ENCODE peak calls at places on chromosomes 16 and 17, in six cellular contexts. R, O, P, N, K and D are unnamed samples.

GRCh38 chr17:63419949-63420867 is 25.9 kb downstream of the CYB561 start:
- DNase-seq in K (no peak), N (no peak), O (no peak), P (no peak), R (no peak), D (no peak)

GRCh38 chr16:12215302-12216105 is 239.0 kb downstream of the SNX29 start:
- DNase-seq in K (no peak), N (no peak), R (no peak), O (no peak), P (no peak), D (no peak)

GRCh38 chr17:67076290-67076689 is 31.9 kb downstream of the CACNG1 start:
- DNase-seq in O (no peak), R (no peak), N (no peak), K (no peak), P (no peak), D (no peak)

GRCh38 chr16:71426069-71426879 is 15.6 kb downstream of the TLE7 start:
- DNase-seq in P (peak; percentile 12), K (no peak), O (no peak), N (peak; percentile 89), R (peak; percentile 90), D (no peak)

GRCh38 chr17:63985387-63986140 is 12.6 kb upstream of the PRR29 start:
- DNase-seq in O (no peak), K (no peak), R (no peak), P (no peak), N (no peak), D (no peak)

GRCh38 chr16:67922740-67923139 is 8.9 kb downstream of the CTRL start:
- DNase-seq in R (no peak), N (no peak), P (no peak), K (no peak), O (no peak), D (no peak)

GRCh38 chr16:74939688-74940087 is 45.2 kb downstream of the WDR59 start:
- DNase-seq in O (no peak), N (no peak), K (no peak), R (no peak), P (no peak), D (no peak)

GRCh38 chr16:28156031-28156680 is 55.6 kb downstream of the XPO6 start:
- DNase-seq in N (no peak), P (no peak), K (no peak), O (no peak), R (no peak), D (no peak)

GRCh38 chr17:77854759-77855745 is 103.5 kb upstream of the TNRC6C start:
- DNase-seq in N (no peak), P (no peak), K (no peak), O (no peak), R (no peak), D (no peak)

GRCh38 chr16:48561960-48562393 is 48.0 kb downstream of the N4BP1 start:
- DNase-seq in N (peak; percentile 50), K (no peak), R (no peak), O (no peak), P (no peak), D (no peak)

GRCh38 chr16:57815987-57816745 is 13.9 kb upstream of the KIFC3 start:
- DNase-seq in R (no peak), K (peak; percentile 94), O (peak; percentile 14), P (peak; percentile 65), N (peak; percentile 93), D (no peak)

GRCh38 chr17:3892095-3892998 is 506 bp downstream of the CAMKK1 start:
- DNase-seq in R (no peak), O (peak; percentile 48), N (peak; percentile 77), P (peak; percentile 74), K (peak; percentile 54), D (peak; percentile 86)

GRCh38 chr17:18953231-18953728 is 1.3 kb downstream of the SLC5A10 start:
- DNase-seq in P (no peak), N (no peak), O (no peak), R (no peak), K (no peak), D (no peak)

GRCh38 chr16:80573700-80574120 is 32.9 kb downstream of the DYNLRB2 start:
- DNase-seq in P (no peak), R (no peak), K (no peak), O (no peak), N (no peak), D (no peak)